ENCODE peak calls at places on chromosomes 2 and 18, in nine cellular contexts. R, Y, Q, J, C, F, H, X and E are unnamed samples.
A peak's percentile ranks its signal among the peaks of the same experiment; 100 is the strongest.

GRCh38 chr2:17752892-17753802 is 463 bp downstream of the SMC6 start:
- DNase-seq in R (no peak), Q (peak; percentile 43), C (peak; percentile 81), H (peak; percentile 46), Y (peak; percentile 38), J (peak; percentile 26), F (no peak), X (peak; percentile 54), E (peak; percentile 43)

GRCh38 chr18:78932281-78932680 is 47.3 kb upstream of the SALL3 start:
- DNase-seq in X (no peak), J (no peak), F (no peak), C (no peak), Q (no peak), Y (no peak), R (no peak), H (no peak), E (no peak)

GRCh38 chr2:38581193-38582147 is 21.3 kb downstream of the HNRNPLL start:
- DNase-seq in F (peak; percentile 26), Q (peak; percentile 89), X (peak; percentile 85), H (peak; percentile 12), J (no peak), C (peak; percentile 28), Y (peak; percentile 30), R (no peak), E (peak; percentile 90)

GRCh38 chr18:11034816-11035215 is 114.6 kb downstream of the PIEZO2 start:
- DNase-seq in Y (no peak), C (no peak), Q (peak; percentile 16), H (no peak), R (no peak), X (no peak), F (no peak), J (no peak), E (peak; percentile 18)

GRCh38 chr2:101770672-101771071 is 73.2 kb downstream of the MAP4K4 start:
- DNase-seq in C (peak; percentile 51), Q (peak; percentile 70), H (peak; percentile 36), J (no peak), R (no peak), X (no peak), F (no peak), Y (peak; percentile 59), E (peak; percentile 48)

GRCh38 chr18:68925268-68925667 is 127.4 kb downstream of the CCDC102B start:
- DNase-seq in Y (peak; percentile 14), J (no peak), Q (peak; percentile 9), F (no peak), C (no peak), R (no peak), X (peak; percentile 1), H (no peak), E (peak; percentile 2)

GRCh38 chr18:79924814-79925655 is 26.4 kb downstream of the SLC66A2 start:
- DNase-seq in C (no peak), Q (no peak), H (no peak), J (peak; percentile 10), F (no peak), Y (no peak), R (no peak), X (no peak), E (no peak)

GRCh38 chr2:43009448-43009847 is 217.0 kb downstream of the ZFP36L2 start:
- DNase-seq in C (no peak), X (no peak), Y (no peak), H (no peak), R (no peak), Q (no peak), F (no peak), J (no peak), E (no peak)

GRCh38 chr2:222355860-222356259 is 57.1 kb upstream of the PAX3 start:
- DNase-seq in H (no peak), C (peak; percentile 87), Y (no peak), X (peak; percentile 21), Q (no peak), R (no peak), J (no peak), F (no peak), E (no peak)

GRCh38 chr18:25517881-25518715 is 166.1 kb upstream of the ZNF521 start:
- DNase-seq in Y (no peak), C (no peak), J (no peak), Q (no peak), X (no peak), R (no peak), H (no peak), F (no peak), E (no peak)

GRCh38 chr2:159944874-159945273 is 117.5 kb downstream of the PLA2R1 start:
- DNase-seq in Y (no peak), C (no peak), Q (no peak), R (no peak), X (no peak), H (no peak), F (no peak), J (no peak), E (no peak)

GRCh38 chr2:187169108-187169713 is 278.8 kb downstream of the CALCRL start:
- DNase-seq in X (peak; percentile 16), Y (peak; percentile 23), Q (peak; percentile 11), J (no peak), R (no peak), C (no peak), F (no peak), H (no peak), E (no peak)

GRCh38 chr18:8990276-8991031 is 112.0 kb upstream of the NDUFV2 start:
- DNase-seq in H (no peak), R (no peak), J (no peak), X (peak; percentile 32), Y (no peak), F (no peak), Q (no peak), C (no peak), E (peak; percentile 20)

GRCh38 chr2:148607553-148607952 is 37.0 kb upstream of the EPC2 start:
- DNase-seq in F (no peak), Y (no peak), X (no peak), H (no peak), R (no peak), J (no peak), Q (no peak), C (no peak), E (no peak)

GRCh38 chr2:236271851-236272250 is 7.6 kb upstream of the ASB18 start:
- DNase-seq in Q (no peak), Y (no peak), J (no peak), X (no peak), F (no peak), R (no peak), C (no peak), H (no peak), E (no peak)
- TF ChIP-seq CTCF in Q (no peak), Y (no peak), J (no peak), X (no peak), F (no peak), R (no peak), C (no peak), H (no peak), E (no peak)

GRCh38 chr2:41395692-41396091 is 652.1 kb upstream of the PKDCC start:
- DNase-seq in F (no peak), H (no peak), X (no peak), C (no peak), J (no peak), Q (no peak), R (no peak), Y (no peak), E (no peak)

GRCh38 chr2:41405429-41405828 is 642.4 kb upstream of the PKDCC start:
- DNase-seq in X (no peak), C (no peak), F (no peak), H (no peak), Q (no peak), R (no peak), J (no peak), Y (no peak), E (no peak)

GRCh38 chr2:41394541-41394940 is 653.3 kb upstream of the PKDCC start:
- DNase-seq in X (no peak), Q (no peak), F (no peak), R (no peak), J (no peak), C (no peak), H (no peak), Y (no peak), E (no peak)

DNA sequence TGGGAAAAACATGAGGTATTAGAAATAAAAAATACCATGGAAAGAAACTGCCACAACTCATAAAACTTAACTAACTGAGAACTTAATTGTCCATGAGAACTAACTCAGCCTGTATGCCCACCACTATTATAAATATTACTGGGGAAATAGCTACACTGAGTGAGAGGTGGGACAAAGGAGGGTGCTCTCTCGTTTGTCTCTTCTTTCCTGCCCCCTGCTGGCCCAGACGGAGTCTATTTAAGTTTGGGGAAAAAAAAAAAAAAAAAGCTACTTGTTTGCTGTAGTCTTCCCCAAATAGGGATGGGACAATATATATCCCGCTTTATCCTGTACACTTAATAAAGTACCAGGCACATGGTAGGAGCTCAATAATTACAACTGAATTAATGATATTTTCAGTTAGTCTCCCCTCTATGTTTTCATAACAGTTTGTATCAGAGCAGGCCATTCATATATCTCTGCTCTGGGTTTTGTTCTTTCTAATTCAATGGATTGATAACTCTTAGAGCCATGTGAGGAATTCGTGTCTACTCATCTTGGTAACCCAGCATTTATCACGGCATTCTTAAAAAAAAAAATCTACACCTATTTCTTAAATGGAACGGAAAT is 647.7 kb upstream of the PKDCC start:
- DNase-seq in R (no peak), Q (peak; percentile 36), F (no peak), J (no peak), C (peak; percentile 73), H (peak; percentile 16), Y (no peak), X (peak; percentile 14), E (no peak)
- TF ChIP-seq CTCF in R (no peak), Q (peak; percentile 31), F (no peak), J (no peak), C (peak; percentile 68), H (peak; percentile 54), Y (no peak), X (peak; percentile 38), E (no peak)

GRCh38 chr2:35871672-35872071 is 483.9 kb upstream of the CRIM1 start:
- DNase-seq in Y (no peak), C (no peak), R (no peak), F (no peak), Q (no peak), X (no peak), J (no peak), H (no peak), E (no peak)
- TF ChIP-seq CTCF in Y (no peak), C (peak; percentile 43), R (no peak), F (peak; percentile 10), Q (no peak), X (no peak), J (no peak), H (peak; percentile 27), E (no peak)

GRCh38 chr2:88932677-88933076 is 241.2 kb downstream of the RPIA start:
- DNase-seq in R (no peak), Y (no peak), J (no peak), Q (no peak), C (no peak), H (no peak), F (no peak), X (no peak), E (no peak)

GRCh38 chr2:88933077-88933476 is 241.6 kb downstream of the RPIA start:
- DNase-seq in X (no peak), Y (no peak), Q (no peak), J (no peak), H (no peak), R (no peak), F (no peak), C (no peak), E (no peak)

DNA sequence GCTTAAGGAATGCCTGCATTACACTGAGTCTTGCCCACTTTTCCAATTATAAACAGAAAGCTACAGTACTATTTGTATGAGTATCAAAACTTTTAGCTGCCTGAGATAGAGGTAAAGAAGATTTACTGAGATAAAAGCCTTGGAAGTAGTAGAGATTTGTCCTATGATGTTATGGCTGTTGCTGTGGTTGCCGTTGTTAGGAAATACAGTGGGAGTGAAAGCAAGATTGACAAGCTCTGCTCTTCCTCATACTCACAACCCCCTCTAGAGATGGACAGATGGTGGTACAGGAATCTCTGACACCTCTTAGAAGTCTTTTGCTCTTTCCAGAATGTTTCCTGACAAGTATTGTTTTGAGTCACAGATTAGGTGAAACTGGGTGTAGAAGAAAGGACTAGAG is 242.5 kb downstream of the RPIA start:
- DNase-seq in C (no peak), R (no peak), J (no peak), F (no peak), H (no peak), Y (no peak), Q (no peak), X (no peak), E (no peak)
- TF ChIP-seq CTCF in C (no peak), R (no peak), J (no peak), F (no peak), H (no peak), Y (no peak), Q (no peak), X (no peak), E (no peak)